ENCODE peak calls at places on chromosome 14, in six cellular contexts. S is breast epithelium, N is testis, V is stomach, T is spleen, H is uterus. W is an unnamed sample.

GRCh38 chr14:64549805-64550538 is at the start of gene PPP1R36:
- DNase-seq in S (no peak), N (peak; percentile 28), V (peak; percentile 69), T (peak; percentile 87), H (no peak), W (peak; percentile 90)

GRCh38 chr14:101086926-101087325 is 183.4 kb upstream of the RTL1 start:
- DNase-seq in S (no peak), N (no peak), V (no peak), T (no peak), H (no peak), W (peak; percentile 64)

GRCh38 chr14:62445570-62445969 is 599.7 kb downstream of the KCNH5 start:
- DNase-seq in S (no peak), N (no peak), V (no peak), T (no peak), H (no peak), W (no peak)

GRCh38 chr14:65565948-65566347 is 153.4 kb downstream of the FUT8 start:
- DNase-seq in S (no peak), N (no peak), V (no peak), T (no peak), H (no peak), W (no peak)

GRCh38 chr14:64636208-64636979 is 67.8 kb upstream of the PLEKHG3 start:
- DNase-seq in S (peak; percentile 45), N (peak; percentile 78), V (peak; percentile 77), T (peak; percentile 90), H (peak; percentile 73), W (peak; percentile 94)

GRCh38 chr14:84282618-84283017 is 1247.3 kb upstream of the FLRT2 start:
- DNase-seq in S (no peak), N (no peak), V (no peak), T (no peak), H (no peak), W (no peak)

GRCh38 chr14:50924848-50925247 is 19.4 kb downstream of the PYGL start:
- DNase-seq in S (no peak), N (no peak), V (no peak), T (no peak), H (no peak), W (no peak)

GRCh38 chr14:96086032-96086431 is 46.9 kb downstream of the C14orf132 start:
- DNase-seq in S (no peak), N (no peak), V (no peak), T (no peak), H (no peak), W (no peak)

GRCh38 chr14:70021548-70021947 is 142.3 kb downstream of the SMOC1 start:
- DNase-seq in S (no peak), N (no peak), V (no peak), T (no peak), H (no peak), W (no peak)

GRCh38 chr14:32417956-32418552 is 89.0 kb downstream of the AKAP6 start:
- DNase-seq in S (peak; percentile 23), N (peak; percentile 25), V (peak; percentile 26), T (no peak), H (no peak), W (no peak)

GRCh38 chr14:64844272-64844671 is 35.4 kb downstream of the SPTB start:
- DNase-seq in S (no peak), N (no peak), V (no peak), T (no peak), H (no peak), W (no peak)

GRCh38 chr14:20219033-20219432 is 4.5 kb upstream of the OR11H6 start:
- DNase-seq in S (no peak), N (no peak), V (no peak), T (no peak), H (no peak), W (no peak)

GRCh38 chr14:94914191-94914590 is 144.3 kb upstream of the GSC start:
- DNase-seq in S (no peak), N (no peak), V (no peak), T (no peak), H (no peak), W (no peak)

GRCh38 chr14:32509632-32510187 is 180.6 kb downstream of the AKAP6 start:
- DNase-seq in S (peak; percentile 89), N (peak; percentile 73), V (peak; percentile 30), T (no peak), H (peak; percentile 42), W (peak; percentile 90)

GRCh38 chr14:75604979-75605825 is 26.8 kb downstream of the FLVCR2 start:
- DNase-seq in S (no peak), N (peak; percentile 61), V (no peak), T (no peak), H (no peak), W (no peak)

GRCh38 chr14:100584056-100585031 is 2.9 kb downstream of the BEGAIN start:
- DNase-seq in S (no peak), N (no peak), V (no peak), T (peak; percentile 56), H (no peak), W (peak; percentile 79)

DNA sequence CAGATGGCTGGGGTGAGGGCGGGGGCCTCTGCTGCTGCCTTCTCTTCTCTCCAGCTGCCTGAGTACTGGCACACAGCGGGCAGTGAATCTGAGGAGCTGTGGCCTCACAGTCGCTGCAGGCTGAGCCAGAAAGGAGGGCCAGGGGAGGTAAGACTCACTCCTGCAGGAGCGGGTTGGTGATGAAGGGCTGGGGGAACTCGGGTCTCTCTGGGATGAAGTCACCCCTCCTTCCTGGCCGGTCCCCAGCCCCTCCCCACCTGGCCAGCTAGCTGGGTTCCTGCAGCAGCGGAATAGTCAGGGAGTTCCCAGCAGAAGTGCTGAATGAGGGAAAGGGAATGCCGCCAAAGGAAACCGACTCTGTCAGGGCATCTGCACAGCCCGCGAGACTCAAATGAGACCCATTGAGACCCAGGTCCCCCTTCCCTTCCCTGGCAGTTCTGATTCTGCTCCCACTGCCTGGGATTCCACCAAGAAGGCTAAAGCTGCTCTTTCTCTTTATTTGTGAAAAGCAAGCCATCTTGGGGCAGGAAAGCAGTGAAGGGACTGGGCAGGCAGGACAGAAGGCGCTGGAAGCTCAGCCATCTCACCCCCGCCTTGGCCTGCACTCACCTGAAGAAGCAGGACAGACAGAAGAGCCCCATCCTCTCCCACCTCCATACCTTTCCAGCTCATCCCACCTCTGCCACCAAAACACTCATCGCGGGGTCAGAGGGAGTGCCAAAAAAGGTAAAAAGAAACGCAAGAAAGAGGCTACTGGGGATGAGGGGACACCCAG is 5.3 kb downstream of the NGB start:
- DNase-seq in S (no peak), N (no peak), V (no peak), T (peak; percentile 35), H (no peak), W (no peak)
- TF ChIP-seq POLR2A in S (no peak), N (no peak), V (no peak), T (no peak), H (no peak), W (no peak)

GRCh38 chr14:88233915-88234314 is 89.2 kb downstream of the KCNK10 start:
- DNase-seq in S (no peak), N (peak; percentile 15), V (no peak), T (no peak), H (no peak), W (no peak)
- TF ChIP-seq CTCF in S (no peak), N (no peak), V (no peak), T (no peak), H (no peak), W (no peak)

GRCh38 chr14:35047961-35048513 is 2.0 kb downstream of the FAM177A1 start:
- DNase-seq in S (no peak), N (no peak), V (no peak), T (no peak), H (no peak), W (no peak)
- H3K4me3 ChIP-seq in S (no peak overlapping the region), N (no peak overlapping the region), V (peak overlapping the region; percentile 51), T (no peak overlapping the region), H (no peak overlapping the region), W (no peak overlapping the region)

GRCh38 chr14:60210703-60211102 is 38.3 kb upstream of the PPM1A start:
- DNase-seq in S (no peak), N (no peak), V (no peak), T (no peak), H (no peak), W (no peak)

GRCh38 chr14:60206249-60206670 is 41.1 kb upstream of the DHRS7 start:
- DNase-seq in S (no peak), N (no peak), V (no peak), T (no peak), H (no peak), W (no peak)

GRCh38 chr14:60204843-60205774 is 39.9 kb upstream of the DHRS7 start:
- DNase-seq in S (no peak), N (no peak), V (no peak), T (no peak), H (no peak), W (no peak)

GRCh38 chr14:60204104-60204842 is 39.1 kb upstream of the DHRS7 start:
- DNase-seq in S (no peak), N (no peak), V (no peak), T (no peak), H (no peak), W (no peak)

GRCh38 chr14:60206837-60207533 is 41.8 kb upstream of the DHRS7 start:
- DNase-seq in S (no peak), N (no peak), V (no peak), T (no peak), H (no peak), W (no peak)
- TF ChIP-seq POLR2A in S (no peak), N (no peak), V (no peak), T (no peak), H (no peak), W (no peak)

DNA sequence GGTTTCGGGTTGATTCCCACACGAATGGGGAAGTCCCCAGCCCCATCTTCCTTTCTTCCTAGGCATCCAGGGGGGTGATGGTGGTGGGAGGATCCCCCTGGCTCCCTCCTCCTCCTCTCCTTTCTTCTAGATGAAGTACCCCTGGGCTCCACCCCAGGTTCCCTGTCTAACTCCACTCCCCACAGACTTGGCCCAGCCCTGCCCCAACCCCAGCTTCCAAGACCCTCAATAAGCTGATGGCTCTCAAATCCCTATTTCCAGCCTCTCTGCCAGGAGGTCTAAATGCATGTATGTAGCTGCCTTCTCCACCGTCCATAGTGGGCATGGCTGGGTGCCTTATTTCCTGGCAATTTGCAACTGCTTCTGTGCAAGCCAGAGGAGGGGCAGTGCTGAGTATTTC is 383.7 kb downstream of the BCL11B start:
- DNase-seq in S (no peak), N (no peak), V (no peak), T (no peak), H (no peak), W (no peak)
- TF ChIP-seq CTCF in S (no peak), N (no peak), V (no peak), T (no peak), H (no peak), W (no peak)

GRCh38 chr14:92651793-92652382 is 96.5 kb downstream of the LGMN start:
- DNase-seq in S (no peak), N (peak; percentile 73), V (peak; percentile 44), T (peak; percentile 95), H (no peak), W (peak; percentile 49)
- H3K4me3 ChIP-seq in S (peak overlapping the region; percentile 45), N (peak overlapping the region; percentile 62), V (peak overlapping the region; percentile 37), T (peak overlapping the region; percentile 63), H (no peak overlapping the region), W (no peak overlapping the region)

DNA sequence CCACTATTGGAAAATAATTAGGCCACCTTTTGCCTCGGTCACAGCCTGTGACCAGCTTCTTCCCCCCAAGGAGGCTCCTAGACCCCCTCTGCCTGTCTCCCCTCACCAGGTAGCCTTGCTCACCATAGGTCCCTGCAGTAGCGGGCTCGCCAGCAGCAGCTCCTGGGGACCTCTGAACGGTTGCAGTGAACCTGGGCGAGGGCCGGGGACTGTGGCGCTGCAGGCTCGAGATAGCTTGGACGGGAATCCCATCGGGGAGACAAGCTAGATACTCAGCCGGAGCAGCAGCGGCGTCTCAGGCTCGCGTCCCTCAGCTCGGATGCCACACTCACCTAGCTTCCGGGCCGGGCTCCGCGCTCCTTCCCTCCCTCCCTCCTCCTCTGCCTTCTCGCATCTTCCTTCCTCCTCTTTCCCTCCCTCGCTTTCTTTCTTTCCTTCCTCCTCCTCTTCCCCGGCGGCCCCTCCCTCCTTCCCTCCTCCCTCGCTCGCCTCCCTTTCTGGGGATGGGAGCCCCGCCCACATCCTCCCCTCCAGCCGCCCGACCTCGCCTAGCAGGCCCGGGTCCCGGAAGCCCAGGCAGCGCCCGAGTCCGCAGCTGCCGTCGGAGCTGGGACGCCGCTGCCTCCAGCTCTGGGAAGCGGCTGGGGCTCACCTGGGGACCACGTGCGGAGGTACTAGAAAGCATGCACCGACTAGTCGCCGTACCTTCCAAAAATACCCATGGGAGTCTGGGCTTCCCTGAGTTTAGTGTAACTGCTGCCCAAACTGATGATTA is at the start of gene BMP4:
- DNase-seq in S (peak; percentile 69), N (peak; percentile 48), V (peak; percentile 76), T (peak; percentile 76), H (peak; percentile 83), W (peak; percentile 98)
- TF ChIP-seq POLR2A in S (peak; percentile 67), N (no peak), V (no peak), T (no peak), H (peak; percentile 68), W (no peak)